ENCODE peak calls at places on chromosome 10, in five cellular contexts. M, H, O, D and E are unnamed samples.

GRCh38 chr10:29895436-29895835 is 163.9 kb downstream of the JCAD start:
- DNase-seq in M (no peak), H (no peak), O (no peak), D (no peak), E (peak; percentile 14)

GRCh38 chr10:69328346-69328687 is 50.0 kb downstream of the HK1 start:
- DNase-seq in M (no peak), H (no peak), O (no peak), D (no peak), E (no peak)

GRCh38 chr10:119526606-119527592 is 15.6 kb downstream of the RGS10 start:
- DNase-seq in M (peak; percentile 45), H (no peak), O (no peak), D (no peak), E (no peak)

GRCh38 chr10:110006358-110007170 is 1.2 kb upstream of the ADD3 start:
- DNase-seq in M (no peak), H (peak; percentile 21), O (no peak), D (no peak), E (peak; percentile 16)

GRCh38 chr10:11165591-11166543 is 148.2 kb downstream of the CELF2 start:
- DNase-seq in M (peak; percentile 64), H (no peak), O (no peak), D (peak; percentile 84), E (peak; percentile 71)

GRCh38 chr10:75049316-75050285 is 61.9 kb upstream of the SAMD8 start:
- DNase-seq in M (no peak), H (no peak), O (no peak), D (no peak), E (no peak)

GRCh38 chr10:33008499-33009243 is 50.6 kb upstream of the ITGB1 start:
- DNase-seq in M (peak; percentile 43), H (peak; percentile 63), O (peak; percentile 26), D (peak; percentile 63), E (peak; percentile 75)

GRCh38 chr10:19416164-19416563 is 367.6 kb downstream of the MALRD1 start:
- DNase-seq in M (no peak), H (no peak), O (no peak), D (no peak), E (no peak)

GRCh38 chr10:21517134-21517982 is 8.1 kb downstream of the SKIDA1 start:
- DNase-seq in M (peak; percentile 63), H (no peak), O (no peak), D (peak; percentile 74), E (peak; percentile 78)

GRCh38 chr10:62106929-62107519 is 161.6 kb downstream of the RTKN2 start:
- DNase-seq in M (no peak), H (no peak), O (no peak), D (no peak), E (no peak)

GRCh38 chr10:60508831-60509230 is 119.2 kb upstream of the ANK3 start:
- DNase-seq in M (no peak), H (no peak), O (no peak), D (no peak), E (no peak)

GRCh38 chr10:123129553-123130271 is 6.1 kb upstream of the HMX3 start:
- DNase-seq in M (no peak), H (no peak), O (no peak), D (no peak), E (no peak)

GRCh38 chr10:131726460-131726861 is 174.3 kb upstream of the PPP2R2D start:
- DNase-seq in M (no peak), H (peak; percentile 24), O (no peak), D (no peak), E (peak; percentile 87)

GRCh38 chr10:130985158-130985753 is 326.3 kb downstream of the TCERG1L start:
- DNase-seq in M (no peak), H (no peak), O (no peak), D (no peak), E (no peak)

GRCh38 chr10:127612-128432 is 7.4 kb upstream of the ZMYND11 start:
- DNase-seq in M (no peak), H (no peak), O (peak; percentile 65), D (no peak), E (no peak)

GRCh38 chr10:32929634-32930033 is 28.4 kb downstream of the ITGB1 start:
- DNase-seq in M (no peak), H (no peak), O (no peak), D (no peak), E (no peak)

GRCh38 chr10:93897070-93897797 is 3.5 kb downstream of the SLC35G1 start:
- DNase-seq in M (no peak), H (no peak), O (no peak), D (no peak), E (no peak)

GRCh38 chr10:113565364-113565763 is 12.5 kb downstream of the HABP2 start:
- DNase-seq in M (no peak), H (no peak), O (no peak), D (no peak), E (no peak)

GRCh38 chr10:101189461-101190401 is 39.5 kb downstream of the LBX1 start:
- DNase-seq in M (no peak), H (no peak), O (no peak), D (no peak), E (no peak)

GRCh38 chr10:43843331-43844101 is 194.8 kb upstream of the ZNF32 start:
- DNase-seq in M (no peak), H (no peak), O (no peak), D (no peak), E (no peak)

GRCh38 chr10:7043051-7043653 is 367.7 kb downstream of the SFMBT2 start:
- DNase-seq in M (no peak), H (no peak), O (no peak), D (no peak), E (no peak)

DNA sequence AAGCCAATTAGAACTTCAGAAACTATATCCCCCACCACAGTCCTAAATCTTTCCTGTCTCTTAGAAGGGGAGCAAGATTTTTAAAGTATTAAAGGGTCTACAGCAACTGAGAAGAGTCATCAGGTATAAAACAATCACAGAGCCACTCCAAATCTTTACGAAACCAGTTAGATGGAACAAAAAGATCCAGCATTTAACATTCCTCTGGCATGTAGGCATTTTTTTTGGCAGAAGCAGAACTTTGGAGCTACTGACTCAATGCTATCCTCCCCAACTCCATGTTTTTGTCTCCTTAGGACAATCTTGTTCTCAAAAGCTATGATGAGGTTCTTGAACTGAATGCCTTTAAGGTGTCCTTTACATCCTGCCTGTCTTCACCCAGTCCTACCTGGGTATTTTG is 333.3 kb downstream of the PRPF18 start:
- DNase-seq in M (no peak), H (no peak), O (no peak), D (no peak), E (no peak)
- TF ChIP-seq FOXM1 in M (no peak), H (no peak), O (no peak), D (no peak), E (no peak)

GRCh38 chr10:22620929-22621328 is 93.4 kb downstream of the PIP4K2A start:
- DNase-seq in M (no peak), H (no peak), O (no peak), D (no peak), E (no peak)

GRCh38 chr10:22619111-22619510 is 95.3 kb downstream of the PIP4K2A start:
- DNase-seq in M (no peak), H (no peak), O (no peak), D (no peak), E (no peak)

GRCh38 chr10:22621726-22622125 is 92.7 kb downstream of the PIP4K2A start:
- DNase-seq in M (no peak), H (no peak), O (no peak), D (no peak), E (no peak)

GRCh38 chr10:22622242-22622806 is 92.1 kb downstream of the PIP4K2A start:
- DNase-seq in M (no peak), H (no peak), O (no peak), D (no peak), E (no peak)

DNA sequence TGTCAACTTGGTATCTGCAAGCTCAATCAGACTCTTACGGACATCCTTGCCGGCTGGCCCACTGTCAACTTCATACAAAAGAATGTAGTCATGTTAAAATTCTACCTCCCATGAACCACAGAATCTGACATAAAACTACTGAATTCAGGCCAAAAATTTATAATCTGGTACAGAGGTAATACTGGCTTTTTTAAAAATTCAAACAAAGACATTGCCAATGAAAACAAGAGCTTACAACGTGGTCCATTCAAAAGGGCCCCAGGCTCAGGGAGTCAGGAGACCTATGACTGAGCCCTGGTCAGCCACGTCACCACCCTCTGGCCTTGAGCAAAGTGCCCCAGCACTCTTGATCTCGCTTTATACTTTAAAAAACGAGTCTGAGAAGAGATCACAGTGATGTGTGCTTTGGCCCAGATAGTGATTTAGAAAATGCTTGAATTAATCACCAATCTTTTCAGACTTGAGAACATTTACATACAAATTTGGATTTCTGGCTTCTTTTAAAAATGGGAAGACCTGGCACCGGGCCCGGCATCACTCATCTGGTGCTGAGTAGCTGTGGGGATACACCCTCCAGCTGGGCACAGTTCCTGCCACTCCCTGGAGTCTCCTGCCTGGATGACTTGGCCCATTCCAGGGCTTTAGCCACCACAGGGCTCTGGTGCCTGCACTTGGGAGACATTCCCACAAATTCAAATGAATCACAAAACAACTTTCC is 94.1 kb downstream of the PIP4K2A start:
- DNase-seq in M (no peak), H (no peak), O (no peak), D (peak; percentile 25), E (peak; percentile 44)
- TF ChIP-seq FOXM1 in M (no peak), H (no peak), O (no peak), D (no peak), E (peak; percentile 91)

GRCh38 chr10:129385600-129385999 is 81.4 kb upstream of the MGMT start:
- DNase-seq in M (no peak), H (no peak), O (no peak), D (no peak), E (no peak)
- TF ChIP-seq FOXM1 in M (no peak), H (no peak), O (no peak), D (no peak), E (no peak)

GRCh38 chr10:124493191-124493936 is 31.7 kb downstream of the LHPP start:
- DNase-seq in M (no peak), H (no peak), O (no peak), D (no peak), E (no peak)
- TF ChIP-seq FOXM1 in M (no peak), H (no peak), O (no peak), D (no peak), E (no peak)